ENCODE peak calls at places on chromosomes 13 and 19, in nine cellular contexts. One of them, this sample, is unnamed.

GRCh38 chr13:81683526-81683925 is 1342.6 kb upstream of the SPRY2 start:
- DNase-seq in uterus: no peak
- DNase-seq in lower leg skin: no peak
- DNase-seq in A549: no peak
- DNase-seq in right lobe of liver: no peak
- DNase-seq in adrenal gland: no peak
- DNase-seq in suprapubic skin: no peak
- DNase-seq in transverse colon: no peak
- DNase-seq in GM12892: no peak
- DNase-seq in this sample: no peak

GRCh38 chr19:13985771-13986347 is 20.3 kb downstream of the RFX1 start:
- DNase-seq in uterus: no peak
- DNase-seq in lower leg skin: no peak
- DNase-seq in A549: no peak
- DNase-seq in right lobe of liver: no peak
- DNase-seq in adrenal gland: no peak
- DNase-seq in suprapubic skin: no peak
- DNase-seq in transverse colon: no peak
- DNase-seq in GM12892: no peak
- DNase-seq in this sample: no peak

GRCh38 chr19:43229315-43229714 is 23.9 kb upstream of the PSG4 start:
- DNase-seq in uterus: no peak
- DNase-seq in lower leg skin: no peak
- DNase-seq in A549: no peak
- DNase-seq in right lobe of liver: no peak
- DNase-seq in adrenal gland: no peak
- DNase-seq in suprapubic skin: no peak
- DNase-seq in transverse colon: no peak
- DNase-seq in GM12892: no peak
- DNase-seq in this sample: no peak

GRCh38 chr13:40346592-40346991 is 319.8 kb downstream of the FOXO1 start:
- DNase-seq in uterus: no peak
- DNase-seq in lower leg skin: no peak
- DNase-seq in A549: no peak
- DNase-seq in right lobe of liver: no peak
- DNase-seq in adrenal gland: no peak
- DNase-seq in suprapubic skin: no peak
- DNase-seq in transverse colon: no peak
- DNase-seq in GM12892: no peak
- DNase-seq in this sample: no peak

GRCh38 chr13:21710163-21710562 is 39.3 kb downstream of the FGF9 start:
- DNase-seq in uterus: no peak
- DNase-seq in lower leg skin: no peak
- DNase-seq in A549: no peak
- DNase-seq in right lobe of liver: no peak
- DNase-seq in adrenal gland: no peak
- DNase-seq in suprapubic skin: no peak
- DNase-seq in transverse colon: no peak
- DNase-seq in GM12892: no peak
- DNase-seq in this sample: no peak

GRCh38 chr13:25689539-25689938 is 317.8 kb downstream of the ATP8A2 start:
- DNase-seq in uterus: no peak
- DNase-seq in lower leg skin: no peak
- DNase-seq in A549: no peak
- DNase-seq in right lobe of liver: no peak
- DNase-seq in adrenal gland: no peak
- DNase-seq in suprapubic skin: no peak
- DNase-seq in transverse colon: no peak
- DNase-seq in GM12892: no peak
- DNase-seq in this sample: no peak

GRCh38 chr13:112619730-112620639 is 32.0 kb upstream of the TUBGCP3 start:
- DNase-seq in uterus: no peak
- DNase-seq in lower leg skin: peak
- DNase-seq in A549: no peak
- DNase-seq in right lobe of liver: no peak
- DNase-seq in adrenal gland: no peak
- DNase-seq in suprapubic skin: no peak
- DNase-seq in transverse colon: no peak
- DNase-seq in GM12892: no peak
- DNase-seq in this sample: no peak

GRCh38 chr13:93680329-93680728 is 453.7 kb downstream of the GPC6 start:
- DNase-seq in uterus: no peak
- DNase-seq in lower leg skin: no peak
- DNase-seq in A549: no peak
- DNase-seq in right lobe of liver: no peak
- DNase-seq in adrenal gland: no peak
- DNase-seq in suprapubic skin: no peak
- DNase-seq in transverse colon: no peak
- DNase-seq in GM12892: no peak
- DNase-seq in this sample: no peak

GRCh38 chr13:100536643-100537180 is 51.9 kb downstream of the GGACT start:
- DNase-seq in uterus: no peak
- DNase-seq in lower leg skin: no peak
- DNase-seq in A549: no peak
- DNase-seq in right lobe of liver: peak
- DNase-seq in adrenal gland: no peak
- DNase-seq in suprapubic skin: no peak
- DNase-seq in transverse colon: no peak
- DNase-seq in GM12892: no peak
- DNase-seq in this sample: no peak

GRCh38 chr13:71602327-71602726 is 264.7 kb downstream of the DACH1 start:
- DNase-seq in uterus: no peak
- DNase-seq in lower leg skin: no peak
- DNase-seq in A549: no peak
- DNase-seq in right lobe of liver: no peak
- DNase-seq in adrenal gland: no peak
- DNase-seq in suprapubic skin: no peak
- DNase-seq in transverse colon: no peak
- DNase-seq in GM12892: no peak
- DNase-seq in this sample: no peak

GRCh38 chr19:45404557-45405434 is at the start of gene PPP1R13L:
- DNase-seq in uterus: peak
- DNase-seq in lower leg skin: peak
- DNase-seq in A549: peak
- DNase-seq in right lobe of liver: peak
- DNase-seq in adrenal gland: peak
- DNase-seq in suprapubic skin: peak
- DNase-seq in transverse colon: peak
- DNase-seq in GM12892: peak
- DNase-seq in this sample: peak

GRCh38 chr19:35031072-35031881 is 1.0 kb downstream of the SCN1B start:
- DNase-seq in uterus: peak
- DNase-seq in lower leg skin: no peak
- DNase-seq in A549: peak
- DNase-seq in right lobe of liver: no peak
- DNase-seq in adrenal gland: no peak
- DNase-seq in suprapubic skin: no peak
- DNase-seq in transverse colon: no peak
- DNase-seq in GM12892: no peak
- DNase-seq in this sample: peak

DNA sequence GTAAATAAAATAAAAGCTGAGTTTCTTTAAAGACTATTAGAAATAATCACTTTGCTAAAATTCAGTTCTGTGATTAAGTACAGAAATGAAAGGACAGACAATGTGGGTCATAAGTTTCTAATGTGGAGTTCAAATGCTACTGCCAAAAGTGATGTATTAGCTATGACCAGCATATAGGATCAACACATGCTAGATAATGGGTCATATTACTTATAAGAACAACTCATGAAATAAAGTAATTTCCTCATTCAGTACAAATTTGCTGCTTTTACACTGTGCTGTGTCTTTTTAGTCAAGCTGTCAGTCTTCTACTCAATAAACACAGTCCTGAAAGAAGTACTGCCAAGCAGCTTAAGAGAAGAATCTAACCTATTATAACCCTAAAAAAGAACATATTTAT is 135.2 kb downstream of the VWA8 start:
- DNase-seq in uterus: no peak
- DNase-seq in lower leg skin: no peak
- DNase-seq in A549: no peak
- DNase-seq in right lobe of liver: no peak
- DNase-seq in adrenal gland: no peak
- DNase-seq in suprapubic skin: no peak
- DNase-seq in transverse colon: no peak
- DNase-seq in GM12892: no peak
- DNase-seq in this sample: no peak
- TF ChIP-seq POLR2A in uterus: no peak
- TF ChIP-seq POLR2A in lower leg skin: no peak
- TF ChIP-seq POLR2A in A549: no peak
- TF ChIP-seq POLR2A in right lobe of liver: no peak
- TF ChIP-seq POLR2A in adrenal gland: no peak
- TF ChIP-seq POLR2A in suprapubic skin: no peak
- TF ChIP-seq POLR2A in transverse colon: no peak
- TF ChIP-seq POLR2A in GM12892: no peak
- TF ChIP-seq POLR2A in this sample: no peak

DNA sequence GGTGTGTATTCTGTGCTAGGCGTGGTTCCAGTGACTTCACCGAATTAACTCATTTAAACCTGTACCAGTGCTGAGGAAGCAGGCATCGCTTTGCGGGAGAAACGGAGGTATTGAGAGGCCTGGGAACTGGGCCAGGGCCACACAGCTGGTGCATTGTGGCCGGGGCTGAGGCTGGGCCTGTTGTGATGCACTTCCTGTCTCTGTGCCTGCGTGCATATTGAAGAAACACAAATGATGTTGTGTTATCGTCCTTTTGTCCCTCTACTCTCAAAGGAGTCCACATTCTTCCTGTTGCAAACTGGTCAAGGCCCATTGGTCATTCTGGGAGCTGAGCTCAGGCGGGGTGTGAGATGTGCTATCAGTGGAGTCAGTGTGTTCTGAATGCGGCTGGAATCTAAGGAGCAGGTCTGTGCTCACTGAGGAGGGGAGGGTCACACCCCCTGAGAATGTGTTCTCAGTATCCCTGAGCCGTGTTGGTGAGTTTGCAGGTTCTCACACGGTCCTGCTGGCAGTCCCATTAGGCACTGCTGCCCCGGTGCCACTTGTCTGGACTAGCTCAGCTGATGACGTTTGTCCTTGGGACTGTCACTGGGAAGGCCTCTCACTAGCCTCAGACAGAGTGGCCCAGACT is 62.1 kb downstream of the ARHGEF7 start:
- DNase-seq in uterus: no peak
- DNase-seq in lower leg skin: peak
- DNase-seq in A549: no peak
- DNase-seq in right lobe of liver: no peak
- DNase-seq in adrenal gland: peak
- DNase-seq in suprapubic skin: no peak
- DNase-seq in transverse colon: peak
- DNase-seq in GM12892: no peak
- DNase-seq in this sample: no peak
- TF ChIP-seq POLR2A in uterus: no peak
- TF ChIP-seq POLR2A in lower leg skin: no peak
- TF ChIP-seq POLR2A in A549: no peak
- TF ChIP-seq POLR2A in right lobe of liver: no peak
- TF ChIP-seq POLR2A in adrenal gland: no peak
- TF ChIP-seq POLR2A in suprapubic skin: no peak
- TF ChIP-seq POLR2A in transverse colon: no peak
- TF ChIP-seq POLR2A in GM12892: no peak
- TF ChIP-seq POLR2A in this sample: no peak

GRCh38 chr19:50820549-50821247 is 2.9 kb downstream of the KLK1 start:
- DNase-seq in uterus: no peak
- DNase-seq in lower leg skin: no peak
- DNase-seq in A549: no peak
- DNase-seq in right lobe of liver: no peak
- DNase-seq in adrenal gland: no peak
- DNase-seq in suprapubic skin: no peak
- DNase-seq in transverse colon: peak
- DNase-seq in GM12892: peak
- DNase-seq in this sample: no peak
- TF ChIP-seq POLR2A in uterus: no peak
- TF ChIP-seq POLR2A in lower leg skin: no peak
- TF ChIP-seq POLR2A in A549: no peak
- TF ChIP-seq POLR2A in right lobe of liver: no peak
- TF ChIP-seq POLR2A in adrenal gland: no peak
- TF ChIP-seq POLR2A in suprapubic skin: no peak
- TF ChIP-seq POLR2A in transverse colon: peak
- TF ChIP-seq POLR2A in GM12892: no peak
- TF ChIP-seq POLR2A in this sample: no peak

DNA sequence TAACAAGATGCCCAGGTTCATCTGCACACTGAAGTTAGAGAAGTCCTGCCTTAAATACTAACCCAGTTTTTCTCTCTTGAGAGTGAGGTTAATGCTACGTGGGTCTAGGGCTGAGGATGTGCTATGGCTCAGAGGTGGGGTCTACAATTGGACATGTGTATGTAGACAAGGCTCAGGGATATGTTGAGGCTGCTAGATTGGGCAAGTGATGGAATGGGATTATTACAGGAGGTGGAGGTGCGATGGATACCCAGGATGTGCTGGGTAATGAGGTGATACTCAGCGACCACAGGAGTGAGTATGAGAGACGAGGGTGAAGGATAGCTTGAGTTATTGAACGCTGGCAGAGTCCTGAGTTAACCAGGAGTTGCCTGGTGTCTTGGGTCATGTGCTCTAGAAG is 38.1 kb downstream of the PPP2R1A start:
- DNase-seq in uterus: no peak
- DNase-seq in lower leg skin: peak
- DNase-seq in A549: no peak
- DNase-seq in right lobe of liver: no peak
- DNase-seq in adrenal gland: no peak
- DNase-seq in suprapubic skin: no peak
- DNase-seq in transverse colon: no peak
- DNase-seq in GM12892: no peak
- DNase-seq in this sample: no peak
- TF ChIP-seq POLR2A in uterus: no peak
- TF ChIP-seq POLR2A in lower leg skin: no peak
- TF ChIP-seq POLR2A in A549: no peak
- TF ChIP-seq POLR2A in right lobe of liver: no peak
- TF ChIP-seq POLR2A in adrenal gland: no peak
- TF ChIP-seq POLR2A in suprapubic skin: no peak
- TF ChIP-seq POLR2A in transverse colon: no peak
- TF ChIP-seq POLR2A in GM12892: no peak
- TF ChIP-seq POLR2A in this sample: no peak

This sample was measured in ovary.